ENCODE peak calls at places on chromosomes 7 and 10, in seven cellular contexts. X, U, D, O, H, K and I are unnamed samples.

GRCh38 chr7:70338061-70338460 is 739.8 kb downstream of the AUTS2 start:
- DNase-seq in X (no peak), U (no peak), D (no peak), O (no peak), H (no peak), K (no peak), I (no peak)

GRCh38 chr7:80428161-80429054 is 83.5 kb downstream of the GNAT3 start:
- DNase-seq in X (no peak), U (no peak), D (peak), O (no peak), H (peak), K (peak), I (no peak)

GRCh38 chr7:159094919-159095915 is 49.5 kb downstream of the VIPR2 start:
- DNase-seq in X (no peak), U (no peak), D (no peak), O (peak), H (no peak), K (peak), I (peak)

GRCh38 chr7:41336981-41337380 is 365.9 kb downstream of the INHBA start:
- DNase-seq in X (no peak), U (no peak), D (no peak), O (no peak), H (peak), K (no peak), I (no peak)

GRCh38 chr10:12077580-12078180 is 8.9 kb downstream of the DHTKD1 start:
- DNase-seq in X (no peak), U (no peak), D (no peak), O (no peak), H (no peak), K (no peak), I (no peak)

GRCh38 chr7:91055219-91055618 is 209.0 kb upstream of the FZD1 start:
- DNase-seq in X (no peak), U (no peak), D (no peak), O (no peak), H (no peak), K (no peak), I (no peak)

GRCh38 chr7:25244193-25244592 is 15.9 kb upstream of the NPVF start:
- DNase-seq in X (no peak), U (no peak), D (no peak), O (no peak), H (no peak), K (no peak), I (no peak)

GRCh38 chr10:62437696-62438095 is 63.5 kb downstream of the ZNF365 start:
- DNase-seq in X (no peak), U (peak), D (peak), O (no peak), H (peak), K (no peak), I (no peak)

GRCh38 chr10:23344251-23344841 is at the start of gene C10orf67:
- DNase-seq in X (no peak), U (peak), D (peak), O (peak), H (peak), K (peak), I (no peak)

GRCh38 chr10:118760265-118760664 is 5.5 kb upstream of the CACUL1 start:
- DNase-seq in X (no peak), U (no peak), D (no peak), O (peak), H (no peak), K (no peak), I (no peak)

GRCh38 chr7:138982204-138982623 is 1.0 kb upstream of the KIAA1549 start:
- DNase-seq in X (no peak), U (no peak), D (peak), O (no peak), H (peak), K (peak), I (no peak)

GRCh38 chr7:73844848-73845460 is 2.6 kb upstream of the METTL27 start:
- DNase-seq in X (no peak), U (no peak), D (no peak), O (no peak), H (peak), K (no peak), I (no peak)

GRCh38 chr7:133650487-133651292 is 397.8 kb downstream of the EXOC4 start:
- DNase-seq in X (no peak), U (no peak), D (no peak), O (no peak), H (peak), K (no peak), I (no peak)

GRCh38 chr7:40015790-40016296 is 65.8 kb downstream of the CDK13 start:
- DNase-seq in X (no peak), U (no peak), D (peak), O (peak), H (peak), K (peak), I (no peak)

GRCh38 chr7:2955177-2955768 is 88.4 kb downstream of the CARD11 start:
- DNase-seq in X (no peak), U (no peak), D (no peak), O (no peak), H (no peak), K (no peak), I (no peak)

GRCh38 chr7:17019106-17019505 is 137.3 kb upstream of the AGR3 start:
- DNase-seq in X (no peak), U (no peak), D (no peak), O (no peak), H (no peak), K (no peak), I (no peak)

GRCh38 chr10:69745698-69746097 is 56.0 kb upstream of the COL13A1 start:
- DNase-seq in X (no peak), U (no peak), D (no peak), O (no peak), H (no peak), K (no peak), I (no peak)

GRCh38 chr10:132396495-132397035 is 435 bp upstream of the PWWP2B start:
- DNase-seq in X (no peak), U (peak), D (peak), O (peak), H (peak), K (peak), I (no peak)

GRCh38 chr10:72095195-72095594 is 6.8 kb upstream of the SPOCK2 start:
- DNase-seq in X (no peak), U (no peak), D (no peak), O (no peak), H (no peak), K (no peak), I (peak)

GRCh38 chr10:133283931-133284330 is 7.3 kb upstream of the ADAM8 start:
- DNase-seq in X (no peak), U (no peak), D (no peak), O (no peak), H (no peak), K (no peak), I (no peak)

GRCh38 chr10:13684252-13684791 is 97.6 kb downstream of the PRPF18 start:
- DNase-seq in X (no peak), U (no peak), D (no peak), O (peak), H (peak), K (peak), I (peak)

GRCh38 chr10:17771027-17771426 is 19.0 kb downstream of the TMEM236 start:
- DNase-seq in X (no peak), U (no peak), D (no peak), O (no peak), H (no peak), K (no peak), I (no peak)

GRCh38 chr10:101063162-101063525 is 1.4 kb downstream of the KAZALD1 start:
- DNase-seq in X (no peak), U (no peak), D (no peak), O (no peak), H (peak), K (no peak), I (no peak)

GRCh38 chr7:11716185-11716584 is 115.8 kb downstream of the THSD7A start:
- DNase-seq in X (no peak), U (no peak), D (peak), O (peak), H (peak), K (no peak), I (no peak)

GRCh38 chr7:98355250-98355538 is 45.7 kb downstream of the BAIAP2L1 start:
- DNase-seq in X (no peak), U (no peak), D (no peak), O (no peak), H (no peak), K (no peak), I (no peak)

GRCh38 chr7:30162622-30163124 is 27.9 kb downstream of the MTURN start:
- DNase-seq in X (no peak), U (no peak), D (peak), O (no peak), H (peak), K (no peak), I (no peak)

GRCh38 chr10:3465406-3465891 is 292.9 kb upstream of the PITRM1 start:
- DNase-seq in X (no peak), U (no peak), D (no peak), O (no peak), H (no peak), K (no peak), I (no peak)

GRCh38 chr10:45428611-45429510 is 54.8 kb downstream of the ALOX5 start:
- DNase-seq in X (no peak), U (no peak), D (no peak), O (no peak), H (no peak), K (no peak), I (peak)

GRCh38 chr10:131727612-131728011 is 173.2 kb upstream of the PPP2R2D start:
- DNase-seq in X (no peak), U (no peak), D (no peak), O (no peak), H (no peak), K (no peak), I (no peak)

GRCh38 chr10:30625110-30625509 is 4.4 kb downstream of the LYZL2 start:
- DNase-seq in X (no peak), U (no peak), D (no peak), O (no peak), H (peak), K (no peak), I (peak)

GRCh38 chr10:124378817-124379510 is 39.8 kb downstream of the OAT start:
- DNase-seq in X (no peak), U (no peak), D (no peak), O (no peak), H (no peak), K (no peak), I (no peak)

GRCh38 chr7:108004220-108005142 is 1.5 kb upstream of the LAMB1 start:
- DNase-seq in X (no peak), U (no peak), D (peak), O (no peak), H (peak), K (no peak), I (no peak)

GRCh38 chr7:17564678-17565209 is 266.3 kb downstream of the AHR start:
- DNase-seq in X (no peak), U (no peak), D (no peak), O (no peak), H (peak), K (no peak), I (no peak)

GRCh38 chr10:100790761-100791208 is 45.4 kb downstream of the PAX2 start:
- DNase-seq in X (no peak), U (no peak), D (no peak), O (no peak), H (no peak), K (no peak), I (no peak)

GRCh38 chr10:131098416-131098952 is 213.0 kb downstream of the TCERG1L start:
- DNase-seq in X (no peak), U (no peak), D (no peak), O (no peak), H (no peak), K (no peak), I (no peak)

GRCh38 chr7:158828343-158829020 is 827 bp downstream of the ESYT2 start:
- DNase-seq in X (no peak), U (no peak), D (peak), O (peak), H (peak), K (peak), I (no peak)

GRCh38 chr10:87798082-87798481 is 19.9 kb downstream of the ATAD1 start:
- DNase-seq in X (no peak), U (no peak), D (no peak), O (no peak), H (no peak), K (no peak), I (no peak)

GRCh38 chr10:12388671-12389070 is 39.3 kb downstream of the CAMK1D start:
- DNase-seq in X (no peak), U (no peak), D (no peak), O (no peak), H (no peak), K (no peak), I (no peak)

GRCh38 chr10:18572959-18573561 is 78.3 kb downstream of the NSUN6 start:
- DNase-seq in X (no peak), U (no peak), D (no peak), O (no peak), H (no peak), K (no peak), I (no peak)

DNA sequence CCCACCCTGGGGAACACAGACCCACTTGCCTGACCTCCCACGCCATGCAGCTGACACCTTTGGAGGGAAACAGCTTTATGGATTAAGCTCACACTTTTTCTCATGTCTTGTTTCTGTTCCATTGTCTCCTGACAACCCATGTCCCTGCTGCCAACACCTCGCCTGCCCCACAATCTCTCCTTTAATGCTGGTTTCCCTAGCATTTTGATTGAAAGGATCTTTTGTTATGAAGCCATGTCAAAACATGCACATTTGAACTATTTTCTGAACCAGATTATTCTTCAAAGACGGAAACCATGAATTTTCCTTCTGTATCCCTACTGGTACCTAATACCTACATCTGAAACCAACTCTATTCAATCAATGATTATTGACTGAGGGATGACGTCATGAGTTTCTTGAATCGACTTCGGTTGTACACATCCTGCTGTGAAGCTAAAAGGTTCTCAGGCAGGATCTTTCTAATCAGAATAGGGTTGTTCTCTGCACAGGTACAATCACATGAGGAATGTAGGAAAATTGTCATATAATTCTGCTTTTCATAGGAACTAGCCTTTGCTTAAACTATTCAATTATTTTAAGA is 106.2 kb upstream of the NEBL start:
- DNase-seq in X (no peak), U (no peak), D (no peak), O (no peak), H (no peak), K (no peak), I (no peak)
- H3K27ac ChIP-seq in X (no peak), U (no peak), D (peak), O (no peak), H (no peak), K (no peak), I (no peak)

GRCh38 chr10:117542706-117543244 is at the start of gene EMX2:
- DNase-seq in X (no peak), U (no peak), D (no peak), O (no peak), H (peak), K (no peak), I (no peak)
- H3K4me3 ChIP-seq in X (peak), U (no peak), D (peak), O (peak), H (peak), K (peak), I (peak)

GRCh38 chr7:150403376-150404171 is 24.4 kb downstream of the ZNF775 start:
- DNase-seq in X (no peak), U (no peak), D (no peak), O (no peak), H (no peak), K (peak), I (no peak)
- H3K27ac ChIP-seq in X (peak), U (peak), D (no peak), O (no peak), H (no peak), K (no peak), I (peak)

GRCh38 chr10:123132576-123133477 is 2.9 kb upstream of the HMX3 start:
- DNase-seq in X (peak), U (peak), D (peak), O (peak), H (peak), K (peak), I (peak)
- H3K4me3 ChIP-seq in X (peak), U (peak), D (peak), O (peak), H (peak), K (no peak), I (peak)

GRCh38 chr7:67525588-67525987 is 529.0 kb downstream of the TYW1 start:
- DNase-seq in X (no peak), U (no peak), D (no peak), O (no peak), H (no peak), K (no peak), I (no peak)
- H3K27ac ChIP-seq in X (no peak), U (no peak), D (no peak), O (no peak), H (no peak), K (no peak), I (no peak)

DNA sequence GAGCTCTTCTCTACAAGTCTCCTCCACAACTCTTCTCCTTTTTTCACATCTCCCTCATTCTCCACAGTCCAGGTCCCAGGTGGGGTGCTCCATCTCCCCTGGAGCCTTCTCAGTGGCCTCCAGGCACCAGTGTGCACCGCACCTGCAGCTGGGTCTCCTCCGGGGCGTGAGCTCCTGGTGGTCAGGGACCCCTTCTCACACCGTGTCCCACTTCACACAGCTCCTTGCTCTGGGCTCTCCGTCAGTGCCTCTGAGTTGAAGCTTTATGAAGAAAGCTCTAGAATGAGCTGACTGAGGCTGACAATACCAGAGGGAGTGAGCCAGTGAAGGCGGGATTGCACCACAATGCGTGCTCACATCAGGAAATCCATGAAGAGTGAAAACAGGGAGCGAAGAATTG is 290.2 kb downstream of the DNAJB6 start:
- DNase-seq in X (no peak), U (no peak), D (no peak), O (no peak), H (no peak), K (no peak), I (no peak)
- H3K4me3 ChIP-seq in X (no peak), U (peak), D (no peak), O (no peak), H (no peak), K (no peak), I (no peak)

DNA sequence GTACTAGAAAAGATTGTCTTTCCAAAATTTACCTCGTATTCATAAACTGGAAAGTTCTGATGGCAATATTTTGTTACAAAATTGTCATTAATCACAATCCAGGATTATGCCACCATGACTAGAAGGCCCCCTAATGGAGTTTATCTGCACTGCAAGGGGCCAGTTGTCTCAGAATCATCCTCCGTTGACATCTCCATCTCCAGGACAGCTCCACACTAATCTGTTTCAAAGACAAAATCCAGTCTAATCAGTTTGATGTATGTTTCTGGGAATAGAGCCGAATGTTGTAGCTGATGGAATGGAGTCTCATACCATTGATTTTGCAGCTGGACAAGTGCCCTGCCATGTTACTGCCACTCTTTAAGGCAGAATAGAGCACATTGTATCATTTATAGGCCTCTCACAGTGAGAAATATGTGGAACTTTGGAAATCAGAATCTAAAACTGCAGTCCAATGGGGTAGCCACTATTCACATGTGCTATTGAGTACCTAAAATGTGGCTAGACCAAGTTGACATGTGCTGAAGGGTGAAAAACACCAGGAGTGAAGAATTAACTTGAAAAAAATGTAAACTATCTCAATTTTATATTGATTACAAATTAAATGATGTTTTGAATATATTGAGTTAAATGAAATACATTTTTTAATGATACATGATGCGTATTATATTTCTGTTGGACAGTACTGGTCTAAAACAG is 38.3 kb upstream of the TOMM7 start:
- DNase-seq in X (no peak), U (peak), D (peak), O (no peak), H (no peak), K (no peak), I (no peak)
- H3K27ac ChIP-seq in X (peak), U (no peak), D (peak), O (no peak), H (peak), K (no peak), I (peak)